ENCODE peak calls at places on chromosomes 16 and 17, in six cellular contexts. E is sciatic nerve; Y is H9; N is substantia nigra; J is SK-N-SH; I is activated effector memory CD4-positive, alpha-beta T cell treated with anti-CD3 and anti-CD28 coated beads, Interleukin-2, amount 50 U/mL, for 16 hours. O is an unnamed sample.

GRCh38 chr16:53080345-53081031 is 25.7 kb downstream of the CHD9 start:
- DNase-seq in I (no peak), J (peak), E (peak), N (no peak), Y (no peak), O (no peak)

GRCh38 chr17:6592193-6592592 is 35.8 kb upstream of the PITPNM3 start:
- DNase-seq in J (no peak), N (no peak), Y (no peak), E (no peak), I (no peak), O (no peak)

GRCh38 chr17:37506678-37507077 is 17.0 kb downstream of the DUSP14 start:
- DNase-seq in J (peak), E (no peak), N (no peak), I (no peak), Y (peak), O (no peak)

GRCh38 chr16:24540575-24541240 is 1.3 kb downstream of the RBBP6 start:
- DNase-seq in N (no peak), Y (no peak), J (peak), I (peak), E (no peak), O (no peak)

GRCh38 chr17:63476857-63477470 is at the start of gene ACE:
- DNase-seq in J (peak), E (no peak), Y (peak), N (no peak), I (peak), O (no peak)

GRCh38 chr17:80964859-80965580 is 26.6 kb upstream of the CHMP6 start:
- DNase-seq in I (no peak), N (no peak), Y (no peak), J (no peak), E (no peak), O (no peak)

GRCh38 chr16:1153480-1154160 is 714 bp downstream of the CACNA1H start:
- DNase-seq in I (no peak), N (no peak), J (no peak), E (no peak), Y (no peak), O (no peak)

GRCh38 chr17:40848583-40849235 is 18.3 kb downstream of the KRT12 start:
- DNase-seq in E (no peak), N (no peak), I (no peak), J (no peak), Y (no peak), O (no peak)

GRCh38 chr17:82412535-82413520 is 5.3 kb upstream of the HEXD start:
- DNase-seq in E (no peak), I (no peak), Y (no peak), N (no peak), J (peak), O (no peak)

GRCh38 chr16:20398603-20399002 is 5.9 kb downstream of the PDILT start:
- DNase-seq in I (no peak), Y (no peak), E (no peak), N (no peak), J (no peak), O (no peak)

GRCh38 chr17:43780135-43780534 is at the start of gene CFAP97D1:
- DNase-seq in I (no peak), J (no peak), Y (peak), E (no peak), N (no peak), O (no peak)

GRCh38 chr16:2365895-2366294 is 25.4 kb upstream of the ABCA3 start:
- DNase-seq in I (no peak), J (no peak), E (no peak), N (no peak), Y (no peak), O (no peak)

GRCh38 chr16:9687737-9688319 is 494.4 kb downstream of the GRIN2A start:
- DNase-seq in J (no peak), E (no peak), Y (no peak), I (no peak), N (no peak), O (no peak)

GRCh38 chr16:13997933-13998332 is 73.2 kb upstream of the MRTFB start:
- DNase-seq in J (no peak), Y (no peak), I (no peak), N (no peak), E (no peak), O (no peak)

GRCh38 chr17:78559024-78559423 is 18.2 kb downstream of the DNAH17 start:
- DNase-seq in I (no peak), J (no peak), Y (no peak), E (no peak), N (no peak), O (no peak)

GRCh38 chr17:72270530-72270929 is 149.7 kb downstream of the SOX9 start:
- DNase-seq in Y (no peak), I (no peak), N (no peak), E (peak), J (peak), O (no peak)

GRCh38 chr17:50316016-50316587 is 29.8 kb upstream of the XYLT2 start:
- DNase-seq in Y (no peak), J (no peak), I (peak), E (no peak), N (no peak), O (no peak)

GRCh38 chr16:11379420-11379819 is 34.2 kb downstream of the RMI2 start:
- DNase-seq in J (no peak), I (peak), N (no peak), Y (no peak), E (no peak), O (no peak)

GRCh38 chr17:68229619-68230018 is 18.2 kb upstream of the AMZ2 start:
- DNase-seq in I (no peak), N (no peak), Y (no peak), E (no peak), J (no peak), O (no peak)

GRCh38 chr17:32461853-32462617 is 17.7 kb downstream of the PSMD11 start:
- DNase-seq in N (no peak), E (no peak), J (peak), Y (peak), I (peak), O (no peak)

GRCh38 chr16:58234831-58235595 is 37.1 kb upstream of the CSNK2A2 start:
- DNase-seq in J (no peak), N (no peak), E (no peak), Y (no peak), I (no peak), O (no peak)

GRCh38 chr17:15261818-15262290 is 3.3 kb downstream of the PMP22 start:
- DNase-seq in I (no peak), E (no peak), N (no peak), Y (peak), J (no peak), O (no peak)

GRCh38 chr16:2846511-2847310 is 11.3 kb downstream of the PRSS22 start:
- DNase-seq in I (no peak), N (no peak), J (no peak), E (no peak), Y (no peak), O (no peak)

GRCh38 chr16:80300456-80300855 is 240.3 kb upstream of the DYNLRB2 start:
- DNase-seq in I (no peak), J (no peak), Y (no peak), N (no peak), E (no peak), O (no peak)

GRCh38 chr16:67235816-67236547 is 9.1 kb downstream of the TMEM208 start:
- DNase-seq in N (no peak), E (no peak), Y (peak), J (no peak), I (peak), O (no peak)

GRCh38 chr16:74585846-74586392 is 21.0 kb downstream of the GLG1 start:
- DNase-seq in Y (no peak), N (no peak), I (no peak), J (no peak), E (no peak), O (no peak)

GRCh38 chr17:52237151-52237550 is 78.6 kb upstream of the CA10 start:
- DNase-seq in Y (no peak), J (no peak), I (no peak), E (no peak), N (no peak), O (no peak)

GRCh38 chr17:31511176-31511540 is 119.7 kb downstream of the RAB11FIP4 start:
- DNase-seq in E (no peak), I (no peak), N (no peak), J (no peak), Y (no peak), O (peak)

GRCh38 chr16:87740441-87740840 is 25.3 kb downstream of the KLHDC4 start:
- DNase-seq in N (no peak), Y (no peak), E (no peak), J (no peak), I (no peak), O (no peak)

GRCh38 chr17:76458580-76459490 is 5.9 kb upstream of the UBE2O start:
- DNase-seq in Y (peak), N (no peak), E (no peak), I (no peak), J (peak), O (no peak)

GRCh38 chr17:56973520-56973919 is 4.4 kb upstream of the SCPEP1 start:
- DNase-seq in E (no peak), J (no peak), N (no peak), Y (no peak), I (no peak), O (no peak)

GRCh38 chr17:79168486-79169055 is 93.9 kb downstream of the ENGASE start:
- DNase-seq in I (no peak), J (no peak), N (no peak), Y (no peak), E (no peak), O (no peak)

GRCh38 chr16:70769761-70770160 is 31.2 kb downstream of the VAC14 start:
- DNase-seq in E (no peak), I (no peak), J (no peak), N (no peak), Y (no peak), O (no peak)

GRCh38 chr16:67177743-67178699 is 5.7 kb downstream of the MATCAP1 start:
- DNase-seq in Y (peak), I (peak), J (peak), N (no peak), E (no peak), O (no peak)